ENCODE peak calls at places on chromosomes 7 and 10, in five cellular contexts. I, D, V, K and G are unnamed samples. For H3K4me1, the result is how much of the 10 kb centered on the place peaks cover.

GRCh38 chr7:149144996-149145850 is 2.0 kb upstream of the ZNF398 start:
- DNase-seq in V (no peak), D (peak), I (no peak), K (no peak), G (no peak)

GRCh38 chr7:155576900-155577508 is 30.6 kb upstream of the CNPY1 start:
- DNase-seq in V (no peak), K (no peak), I (no peak), D (no peak), G (peak)

GRCh38 chr10:2202401-2202800 is 465.1 kb upstream of the ADARB2 start:
- DNase-seq in D (peak), I (no peak), K (no peak), V (no peak), G (no peak)

GRCh38 chr10:92079003-92079402 is 155.4 kb downstream of the BTAF1 start:
- DNase-seq in D (no peak), V (no peak), K (no peak), I (no peak), G (no peak)

GRCh38 chr7:117875566-117875965 is 2.3 kb upstream of the CTTNBP2 start:
- DNase-seq in I (no peak), D (peak), V (no peak), K (no peak), G (no peak)

GRCh38 chr10:87550741-87551140 is 46.0 kb downstream of the MINPP1 start:
- DNase-seq in K (no peak), I (no peak), V (no peak), D (peak), G (no peak)

GRCh38 chr10:125264752-125265578 is 104.6 kb upstream of the CTBP2 start:
- DNase-seq in D (no peak), K (no peak), I (no peak), V (no peak), G (no peak)

GRCh38 chr7:36286241-36286640 is 103.4 kb upstream of the ANLN start:
- DNase-seq in K (no peak), D (no peak), I (no peak), V (no peak), G (no peak)

GRCh38 chr10:5595591-5596590 is 70.5 kb downstream of the ASB13 start:
- DNase-seq in K (no peak), I (no peak), D (no peak), V (no peak), G (peak)

GRCh38 chr7:3265388-3265787 is 35.7 kb upstream of the SDK1 start:
- DNase-seq in V (no peak), K (no peak), I (no peak), D (no peak), G (no peak)

GRCh38 chr10:25113231-25114035 is 61.4 kb upstream of the GPR158 start:
- DNase-seq in V (peak), I (peak), K (peak), D (peak), G (peak)

GRCh38 chr10:62895058-62895457 is 78.9 kb upstream of the EGR2 start:
- DNase-seq in D (no peak), K (no peak), V (no peak), I (no peak), G (no peak)

GRCh38 chr10:25522946-25523608 is 348.3 kb downstream of the GPR158 start:
- DNase-seq in K (no peak), I (no peak), V (no peak), D (peak), G (no peak)

GRCh38 chr7:18740579-18740988 is 245.0 kb downstream of the HDAC9 start:
- DNase-seq in I (no peak), D (no peak), K (no peak), V (no peak), G (no peak)

GRCh38 chr7:45573636-45574470 is at the start of gene ADCY1:
- DNase-seq in V (no peak), D (peak), K (peak), I (no peak), G (no peak)

GRCh38 chr7:41003031-41003925 is 699.6 kb downstream of the INHBA start:
- DNase-seq in K (no peak), V (no peak), D (peak), I (no peak), G (peak)

GRCh38 chr7:1291846-1292765 is 59.4 kb downstream of the UNCX start:
- DNase-seq in V (no peak), D (no peak), K (peak), I (no peak), G (no peak)

GRCh38 chr10:125521721-125522680 is 161.0 kb downstream of the TEX36 start:
- DNase-seq in K (peak), D (peak), I (no peak), V (no peak), G (peak)

GRCh38 chr7:17233643-17234397 is 64.6 kb upstream of the AHR start:
- DNase-seq in I (no peak), V (no peak), D (no peak), K (no peak), G (no peak)

GRCh38 chr10:1608408-1609037 is 128.8 kb downstream of the ADARB2 start:
- DNase-seq in I (no peak), D (peak), K (no peak), V (no peak), G (no peak)

GRCh38 chr7:6226194-6226799 is 46.1 kb downstream of the CYTH3 start:
- DNase-seq in V (no peak), D (no peak), K (no peak), I (no peak), G (no peak)

GRCh38 chr7:51265066-51265907 is 51.3 kb downstream of the COBL start:
- DNase-seq in I (no peak), V (no peak), K (peak), D (no peak), G (peak)

GRCh38 chr7:70154521-70155180 is 556.4 kb downstream of the AUTS2 start:
- DNase-seq in V (no peak), K (no peak), D (no peak), I (no peak), G (no peak)

GRCh38 chr7:21507627-21508343 is 35.1 kb upstream of the DNAH11 start:
- DNase-seq in D (peak), K (no peak), I (no peak), V (no peak), G (no peak)

GRCh38 chr10:101569465-101569837 is 18.6 kb downstream of the POLL start:
- DNase-seq in V (no peak), I (no peak), D (peak), K (no peak), G (no peak)

GRCh38 chr10:119364941-119365340 is 157.6 kb downstream of the GRK5 start:
- DNase-seq in K (peak), I (no peak), D (no peak), V (no peak), G (peak)

GRCh38 chr7:40471891-40472290 is 337.1 kb downstream of the SUGCT start:
- DNase-seq in I (no peak), D (no peak), V (no peak), K (no peak), G (no peak)

GRCh38 chr10:118455181-118455695 is 113.1 kb upstream of the FAM204A start:
- DNase-seq in I (no peak), D (no peak), V (no peak), K (no peak), G (no peak)

GRCh38 chr7:39430441-39430840 is 135.8 kb upstream of the YAE1 start:
- DNase-seq in I (no peak), V (no peak), K (no peak), D (no peak), G (no peak)

GRCh38 chr10:129645487-129645886 is 178.4 kb downstream of the MGMT start:
- DNase-seq in K (no peak), V (no peak), D (no peak), I (no peak), G (no peak)

GRCh38 chr10:15223174-15223573 is 54.7 kb upstream of the NMT2 start:
- DNase-seq in I (no peak), K (no peak), D (no peak), V (no peak), G (no peak)

GRCh38 chr10:7310076-7310475 is 100.8 kb downstream of the SFMBT2 start:
- DNase-seq in I (no peak), D (no peak), V (no peak), K (no peak), G (no peak)

GRCh38 chr10:34432589-34432988 is 382.5 kb downstream of the PARD3 start:
- DNase-seq in V (no peak), D (no peak), I (no peak), K (no peak), G (no peak)

GRCh38 chr10:34434119-34434594 is 380.9 kb downstream of the PARD3 start:
- DNase-seq in I (no peak), D (no peak), K (no peak), V (no peak), G (no peak)

GRCh38 chr10:34437897-34438296 is 377.2 kb downstream of the PARD3 start:
- DNase-seq in K (no peak), I (no peak), D (no peak), V (peak), G (no peak)

GRCh38 chr10:34430685-34431084 is 384.4 kb downstream of the PARD3 start:
- DNase-seq in V (no peak), I (no peak), K (no peak), D (no peak), G (no peak)

GRCh38 chr10:34433241-34434076 is 381.6 kb downstream of the PARD3 start:
- DNase-seq in K (no peak), D (no peak), V (no peak), I (no peak), G (no peak)
- TF ChIP-seq CTCF in K (no peak), D (no peak), V (no peak), I (no peak), G (no peak)

GRCh38 chr10:72332423-72333110 is 22.2 kb downstream of the DNAJB12 start:
- DNase-seq in V (peak), K (peak), I (no peak), D (no peak), G (peak)

GRCh38 chr10:72334832-72335393 is 19.8 kb downstream of the DNAJB12 start:
- DNase-seq in I (peak), V (peak), K (peak), D (no peak), G (peak)

GRCh38 chr10:72335394-72336258 is 19.1 kb downstream of the DNAJB12 start:
- DNase-seq in D (no peak), I (peak), V (peak), K (peak), G (peak)

GRCh38 chr10:72333111-72334012 is 21.4 kb downstream of the DNAJB12 start:
- DNase-seq in V (peak), I (no peak), K (no peak), D (no peak), G (no peak)

GRCh38 chr10:72334196-72334831 is 20.4 kb downstream of the DNAJB12 start:
- DNase-seq in D (peak), I (peak), V (peak), K (no peak), G (peak)
- H3K4me1 ChIP-seq in D (half or more), I (under half), V (half or more), K (half or more), G (under half)

DNA sequence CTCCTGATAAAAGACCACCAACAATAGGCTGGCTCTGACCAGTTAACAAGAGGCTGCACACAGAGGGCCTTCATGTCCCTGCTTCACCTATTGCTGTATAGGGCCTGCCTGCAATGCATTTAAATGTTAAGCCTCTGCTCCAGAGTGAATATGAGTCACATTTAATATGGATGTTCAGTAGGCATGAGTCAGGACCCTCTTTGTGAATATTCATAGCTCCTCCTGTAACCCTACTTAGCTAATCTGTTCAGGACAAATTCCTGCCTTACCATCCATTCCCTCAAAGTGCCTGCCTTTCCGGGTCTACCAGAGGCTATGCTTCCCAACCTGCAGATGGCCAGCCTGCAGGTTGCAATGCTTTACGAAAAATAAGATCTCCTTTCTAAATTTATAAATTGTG is 32.5 kb downstream of the ARHGAP22 start:
- DNase-seq in D (no peak), K (no peak), V (no peak), I (no peak), G (no peak)
- TF ChIP-seq CTCF in D (no peak), K (no peak), V (no peak), I (no peak), G (no peak)

GRCh38 chr10:70568113-70568512 is 34.4 kb downstream of the PRF1 start:
- DNase-seq in K (no peak), I (no peak), V (no peak), D (no peak), G (no peak)
- H3K4me1 ChIP-seq in K (under half), I (under half), V (under half), D (under half), G (under half)

GRCh38 chr7:132932321-132933075 is 149.4 kb downstream of the CHCHD3 start:
- DNase-seq in D (peak), V (no peak), K (no peak), I (no peak), G (no peak)

GRCh38 chr7:132930881-132931280 is 151.0 kb downstream of the CHCHD3 start:
- DNase-seq in K (no peak), D (peak), I (no peak), V (no peak), G (no peak)

GRCh38 chr7:132934017-132934416 is 147.9 kb downstream of the CHCHD3 start:
- DNase-seq in D (no peak), V (no peak), I (no peak), K (no peak), G (no peak)

GRCh38 chr7:132935608-132936007 is 146.3 kb downstream of the CHCHD3 start:
- DNase-seq in V (no peak), D (no peak), K (no peak), I (no peak), G (no peak)

DNA sequence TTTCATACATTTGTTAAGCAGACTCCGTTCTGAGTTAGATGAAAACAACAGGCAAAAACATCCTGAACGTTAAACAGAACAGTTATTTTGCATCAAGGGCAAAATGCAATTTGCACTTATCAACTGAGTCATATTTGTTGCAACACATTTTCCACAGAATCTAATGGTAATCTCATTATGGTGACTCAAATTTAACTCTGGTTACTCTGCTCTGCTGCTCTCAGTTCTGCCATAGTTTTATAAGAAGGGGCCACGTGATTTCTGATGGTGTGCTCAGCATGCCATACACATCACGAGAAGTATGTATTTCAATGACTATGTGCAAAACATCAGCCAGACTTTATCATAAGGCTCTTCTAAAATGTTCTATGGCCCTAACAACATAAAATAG is 148.8 kb downstream of the CHCHD3 start:
- DNase-seq in V (no peak), I (no peak), D (no peak), K (no peak), G (no peak)
- TF ChIP-seq CTCF in V (no peak), I (no peak), D (no peak), K (no peak), G (no peak)

GRCh38 chr10:123392182-123392930 is 238.2 kb downstream of the BUB3 start:
- DNase-seq in K (no peak), I (no peak), D (no peak), V (no peak), G (no peak)
- H3K4me1 ChIP-seq in K (under half), I (under half), D (under half), V (under half), G (under half)